ENCODE peak calls at places on chromosome 12, in four cellular contexts. D is A549, S is IMR-90, O is GM12878. H is an unnamed sample.

GRCh38 chr12:30989754-30990153 is 63.2 kb downstream of the TSPAN11 start:
- DNase-seq in D (peak), O (no peak), S (no peak), H (peak)

GRCh38 chr12:8695116-8695515 is 2.7 kb upstream of the RIMKLB start:
- DNase-seq in S (no peak), O (no peak), D (no peak), H (no peak)

GRCh38 chr12:109534456-109534855 is 38.8 kb downstream of the MMAB start:
- DNase-seq in O (no peak), S (no peak), D (no peak), H (no peak)

GRCh38 chr12:120164293-120164692 is 30.2 kb downstream of the GCN1 start:
- DNase-seq in S (no peak), D (no peak), O (no peak), H (no peak)

GRCh38 chr12:105190530-105190929 is 45.4 kb downstream of the APPL2 start:
- DNase-seq in O (no peak), D (no peak), S (no peak), H (no peak)

GRCh38 chr12:111766608-111767361 is at the start of gene ALDH2:
- DNase-seq in D (peak), O (no peak), S (peak), H (peak)

GRCh38 chr12:94460594-94460959 is 910 bp upstream of the CEP83 start:
- DNase-seq in S (no peak), D (no peak), O (no peak), H (no peak)

GRCh38 chr12:53005215-53005985 is 856 bp upstream of the EIF4B start:
- DNase-seq in D (no peak), S (no peak), O (no peak), H (no peak)

GRCh38 chr12:47124451-47124850 is 44.7 kb upstream of the AMIGO2 start:
- DNase-seq in S (peak), O (no peak), D (no peak), H (no peak)

GRCh38 chr12:1519642-1520041 is 74.7 kb downstream of the FBXL14 start:
- DNase-seq in D (no peak), S (no peak), O (no peak), H (no peak)

GRCh38 chr12:92471551-92471950 is 231.2 kb upstream of the PLEKHG7 start:
- DNase-seq in O (no peak), D (no peak), S (no peak), H (no peak)

GRCh38 chr12:70831538-70831937 is 89.0 kb downstream of the PTPRR start:
- DNase-seq in O (no peak), S (peak), D (no peak), H (no peak)

GRCh38 chr12:46965137-46965536 is 114.3 kb upstream of the PCED1B start:
- DNase-seq in S (no peak), O (no peak), D (no peak), H (no peak)

GRCh38 chr12:40002178-40003169 is 103.4 kb downstream of the SLC2A13 start:
- DNase-seq in S (no peak), D (peak), O (no peak), H (no peak)

GRCh38 chr12:68334136-68334535 is 2.0 kb upstream of the MDM1 start:
- DNase-seq in S (no peak), D (no peak), O (peak), H (no peak)

GRCh38 chr12:132558861-132559623 is 51.3 kb downstream of the LRCOL1 start:
- DNase-seq in D (no peak), O (no peak), S (no peak), H (no peak)

GRCh38 chr12:88909510-88909909 is 329.2 kb upstream of the KITLG start:
- DNase-seq in D (no peak), O (no peak), S (no peak), H (no peak)

GRCh38 chr12:120041386-120042231 is 52.6 kb downstream of the BICDL1 start:
- DNase-seq in S (no peak), O (no peak), D (no peak), H (no peak)

GRCh38 chr12:42981379-42981778 is 391.8 kb upstream of the PRICKLE1 start:
- DNase-seq in D (no peak), S (peak), O (no peak), H (no peak)

GRCh38 chr12:42982828-42983227 is 393.3 kb upstream of the PRICKLE1 start:
- DNase-seq in D (no peak), S (no peak), O (no peak), H (no peak)

GRCh38 chr12:42985506-42985905 is 396.0 kb upstream of the PRICKLE1 start:
- DNase-seq in D (no peak), S (peak), O (no peak), H (no peak)

GRCh38 chr12:42990387-42990786 is 400.8 kb upstream of the PRICKLE1 start:
- DNase-seq in O (no peak), S (no peak), D (no peak), H (no peak)

DNA sequence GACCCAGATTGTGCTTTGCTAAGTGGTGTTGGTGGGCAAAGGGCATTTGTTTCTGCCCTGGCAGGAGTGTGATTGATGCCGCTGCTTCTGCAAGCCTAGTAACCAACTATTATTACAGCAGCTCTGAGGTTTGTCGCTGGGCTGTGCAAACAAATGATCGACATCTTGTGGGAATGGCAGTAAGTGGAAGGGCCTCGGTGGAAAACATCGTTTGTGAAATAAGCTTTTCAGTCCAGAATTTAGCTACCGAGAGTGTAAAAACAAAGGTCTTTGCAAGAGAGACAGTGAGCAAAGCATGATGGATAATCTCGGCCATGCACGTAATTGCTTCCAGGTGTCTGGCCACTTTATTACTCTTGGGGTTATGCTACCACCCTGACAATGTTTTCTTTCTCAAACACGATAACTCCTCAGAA is 397.7 kb upstream of the PRICKLE1 start:
- DNase-seq in O (no peak), D (no peak), S (no peak), H (no peak)
- TF ChIP-seq ELK1 in O (no peak), D (no peak), S (no peak), H (no peak)

DNA sequence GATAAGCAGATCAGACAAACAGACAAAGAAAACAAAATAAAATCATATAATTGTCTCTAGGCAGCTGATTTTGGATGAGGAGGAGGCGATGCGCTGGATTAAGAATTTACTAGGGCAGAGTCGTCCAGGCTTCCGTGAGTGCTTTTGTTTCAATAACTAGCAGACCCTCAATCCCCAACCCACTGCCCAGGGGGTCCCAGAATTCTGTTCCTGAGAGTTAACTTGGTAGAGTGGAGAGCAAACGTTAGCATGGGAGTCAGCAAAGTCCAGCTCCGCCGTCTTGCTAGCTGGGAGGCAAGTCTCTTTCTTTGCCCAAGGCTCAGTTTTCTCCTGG is 95.5 kb upstream of the TBX5 start:
- DNase-seq in D (no peak), S (no peak), O (no peak), H (no peak)
- TF ChIP-seq ELK1 in D (no peak), S (no peak), O (no peak), H (no peak)

DNA sequence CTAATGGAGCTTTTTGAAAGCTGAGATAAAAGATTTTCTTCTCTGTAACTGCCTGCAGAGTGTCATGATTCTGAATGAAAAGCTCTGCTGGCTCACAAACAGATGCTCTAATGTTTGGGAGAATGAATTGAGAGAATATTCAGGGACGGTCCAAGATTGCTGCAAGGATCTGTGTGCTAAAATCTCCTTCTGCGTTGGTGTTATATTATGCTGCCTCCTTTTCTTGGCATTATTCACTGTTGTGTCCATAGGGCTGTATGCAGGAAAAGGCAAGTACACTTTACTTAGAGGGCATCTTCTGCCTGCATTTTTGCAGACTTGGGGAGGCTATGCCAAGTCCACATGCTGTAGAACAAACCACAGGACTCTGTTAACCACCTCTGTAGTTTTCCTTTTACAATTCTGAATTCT is 209.8 kb upstream of the KRR1 start:
- DNase-seq in O (no peak), S (peak), D (no peak), H (no peak)
- TF ChIP-seq ELK1 in O (no peak), S (no peak), D (no peak), H (no peak)

DNA sequence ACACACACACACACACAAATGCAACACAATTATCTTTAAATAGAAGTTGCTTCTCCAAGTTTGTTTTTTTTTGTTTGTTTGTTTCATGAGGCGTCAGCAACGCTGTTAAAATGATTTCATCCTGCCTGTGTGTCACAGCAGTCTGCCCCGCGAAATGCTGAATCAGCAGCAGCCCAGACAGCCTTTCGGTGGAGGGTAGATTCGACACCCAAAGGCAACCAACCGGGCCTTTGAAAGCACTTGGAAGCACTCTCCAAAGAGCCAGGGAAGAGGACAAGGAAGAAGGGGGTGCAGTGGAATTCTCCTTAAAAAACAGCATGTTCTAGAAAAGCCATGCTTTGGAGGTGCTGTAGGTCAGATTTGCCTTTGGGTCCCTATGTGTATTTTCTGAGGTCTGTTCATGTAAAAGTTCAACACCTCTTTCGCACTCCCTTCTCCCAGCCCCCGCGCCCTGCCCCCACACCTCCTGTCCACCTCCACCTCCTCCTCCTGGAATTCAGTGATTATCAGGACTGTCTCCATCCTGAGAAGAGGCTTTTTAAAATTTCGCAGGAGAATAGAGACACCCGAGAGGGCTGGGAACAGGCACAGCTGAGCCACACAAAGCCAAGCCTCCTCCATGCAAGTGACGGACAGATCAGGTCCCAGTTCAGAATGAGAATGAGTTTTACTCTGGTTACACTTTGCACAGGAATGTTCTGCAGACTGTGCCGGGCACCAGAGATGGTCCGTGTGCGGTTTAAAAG is 177.8 kb downstream of the ETV6 start:
- DNase-seq in S (no peak), O (no peak), D (no peak), H (no peak)
- TF ChIP-seq ELK1 in S (no peak), O (no peak), D (no peak), H (no peak)